ENCODE peak calls at places on chromosomes 6 and 20, in ten cellular contexts. L is pancreas, G is SK-N-SH, V is GM23248, S is psoas muscle, J is HepG2, C is IMR-90, N is A549, Q is foreskin keratinocyte, Y is lung. T is an unnamed sample.

GRCh38 chr20:51458751-51459439 is 83.6 kb downstream of the NFATC2 start:
- DNase-seq in L (no peak), G (no peak), V (no peak), S (no peak), J (no peak), C (no peak), N (no peak), Q (no peak), Y (no peak), T (peak)

GRCh38 chr20:39338977-39339376 is 376.8 kb downstream of the DHX35 start:
- DNase-seq in L (no peak), G (no peak), V (peak), S (no peak), J (no peak), C (no peak), N (no peak), Q (no peak), Y (no peak), T (no peak)

GRCh38 chr6:169991913-169992312 is 240.5 kb downstream of the ERMARD start:
- DNase-seq in L (no peak), G (no peak), V (no peak), S (no peak), J (no peak), C (no peak), N (no peak), Q (no peak), Y (no peak), T (no peak)

GRCh38 chr6:16409531-16410441 is 171.4 kb downstream of the GMPR start:
- DNase-seq in L (peak), G (peak), V (peak), S (peak), J (peak), C (peak), N (peak), Q (peak), Y (peak), T (peak)

GRCh38 chr20:17407550-17407949 is 123.6 kb downstream of the BFSP1 start:
- DNase-seq in L (no peak), G (no peak), V (no peak), S (no peak), J (no peak), C (no peak), N (no peak), Q (no peak), Y (no peak), T (no peak)

GRCh38 chr6:81204741-81205140 is 547.7 kb downstream of the TENT5A start:
- DNase-seq in L (no peak), G (no peak), V (peak), S (no peak), J (no peak), C (no peak), N (no peak), Q (no peak), Y (no peak), T (no peak)

GRCh38 chr6:35476004-35476403 is 7.8 kb downstream of the RPL10A start:
- DNase-seq in L (no peak), G (no peak), V (no peak), S (peak), J (no peak), C (no peak), N (no peak), Q (no peak), Y (no peak), T (no peak)

GRCh38 chr20:7571521-7572065 is 368.7 kb downstream of the HAO1 start:
- DNase-seq in L (no peak), G (no peak), V (peak), S (no peak), J (no peak), C (no peak), N (no peak), Q (no peak), Y (no peak), T (no peak)

GRCh38 chr6:16079354-16079753 is 49.5 kb upstream of the MYLIP start:
- DNase-seq in L (no peak), G (no peak), V (no peak), S (no peak), J (no peak), C (no peak), N (no peak), Q (no peak), Y (no peak), T (no peak)

GRCh38 chr6:143955971-143956370 is 52.1 kb downstream of the PLAGL1 start:
- DNase-seq in L (no peak), G (no peak), V (no peak), S (no peak), J (no peak), C (peak), N (no peak), Q (peak), Y (no peak), T (no peak)

GRCh38 chr20:23536601-23537000 is 31.7 kb downstream of the CST9L start:
- DNase-seq in L (no peak), G (no peak), V (no peak), S (no peak), J (no peak), C (no peak), N (no peak), Q (no peak), Y (no peak), T (no peak)

GRCh38 chr6:99887066-99887465 is 107.0 kb downstream of the MCHR2 start:
- DNase-seq in L (no peak), G (no peak), V (no peak), S (no peak), J (no peak), C (no peak), N (no peak), Q (no peak), Y (no peak), T (no peak)

GRCh38 chr20:57400262-57400701 is 9.1 kb downstream of the RBM38 start:
- DNase-seq in L (no peak), G (no peak), V (no peak), S (peak), J (no peak), C (no peak), N (no peak), Q (no peak), Y (no peak), T (peak)

GRCh38 chr6:63858691-63859090 is 223.1 kb downstream of the PHF3 start:
- DNase-seq in L (no peak), G (no peak), V (no peak), S (no peak), J (no peak), C (no peak), N (no peak), Q (no peak), Y (no peak), T (no peak)

GRCh38 chr6:133947302-133947900 is 5.6 kb upstream of the TBPL1 start:
- DNase-seq in L (peak), G (no peak), V (no peak), S (no peak), J (no peak), C (no peak), N (no peak), Q (no peak), Y (no peak), T (no peak)

GRCh38 chr6:52557389-52558265 is 19.2 kb downstream of the TRAM2 start:
- DNase-seq in L (no peak), G (no peak), V (peak), S (no peak), J (no peak), C (peak), N (no peak), Q (no peak), Y (no peak), T (no peak)

GRCh38 chr6:84553527-84553926 is 210.9 kb downstream of the TBX18 start:
- DNase-seq in L (no peak), G (no peak), V (no peak), S (no peak), J (no peak), C (no peak), N (no peak), Q (no peak), Y (no peak), T (no peak)

GRCh38 chr6:137638926-137639706 is 144.9 kb upstream of the OLIG3 start:
- DNase-seq in L (no peak), G (no peak), V (no peak), S (no peak), J (no peak), C (no peak), N (no peak), Q (no peak), Y (no peak), T (no peak)

GRCh38 chr6:17874753-17875152 is 112.7 kb downstream of the KIF13A start:
- DNase-seq in L (no peak), G (no peak), V (no peak), S (no peak), J (no peak), C (no peak), N (no peak), Q (no peak), Y (no peak), T (no peak)

GRCh38 chr6:90083891-90084290 is 189.6 kb downstream of the GJA10 start:
- DNase-seq in L (no peak), G (no peak), V (no peak), S (no peak), J (no peak), C (no peak), N (no peak), Q (no peak), Y (no peak), T (peak)

GRCh38 chr6:33826537-33826936 is 22.7 kb upstream of the MLN start:
- DNase-seq in L (no peak), G (no peak), V (no peak), S (no peak), J (no peak), C (no peak), N (no peak), Q (no peak), Y (no peak), T (no peak)

GRCh38 chr6:96522469-96523009 is 933 bp downstream of the UFL1 start:
- DNase-seq in L (no peak), G (peak), V (peak), S (no peak), J (peak), C (peak), N (peak), Q (no peak), Y (no peak), T (no peak)

GRCh38 chr20:51594206-51594998 is 51.9 kb upstream of the NFATC2 start:
- DNase-seq in L (no peak), G (no peak), V (no peak), S (no peak), J (no peak), C (no peak), N (no peak), Q (no peak), Y (no peak), T (no peak)

GRCh38 chr20:32626859-32627636 is 41.9 kb upstream of the NOL4L start:
- DNase-seq in L (peak), G (peak), V (peak), S (no peak), J (no peak), C (no peak), N (no peak), Q (no peak), Y (no peak), T (peak)

GRCh38 chr20:21303872-21304586 is 898 bp downstream of the XRN2 start:
- DNase-seq in L (no peak), G (no peak), V (peak), S (no peak), J (no peak), C (peak), N (no peak), Q (no peak), Y (no peak), T (no peak)

GRCh38 chr20:35604444-35604750 is 11.2 kb upstream of the SPAG4 start:
- DNase-seq in L (no peak), G (peak), V (peak), S (peak), J (peak), C (no peak), N (no peak), Q (no peak), Y (no peak), T (peak)

GRCh38 chr6:151082079-151082478 is 157.7 kb upstream of the AKAP12 start:
- DNase-seq in L (no peak), G (no peak), V (no peak), S (no peak), J (peak), C (no peak), N (peak), Q (peak), Y (no peak), T (no peak)

GRCh38 chr6:138371720-138372119 is 6.0 kb upstream of the SMIM28 start:
- DNase-seq in L (no peak), G (no peak), V (no peak), S (no peak), J (no peak), C (no peak), N (peak), Q (no peak), Y (no peak), T (no peak)

GRCh38 chr6:79864001-79864400 is 83.4 kb downstream of the ELOVL4 start:
- DNase-seq in L (no peak), G (no peak), V (no peak), S (no peak), J (no peak), C (no peak), N (no peak), Q (no peak), Y (no peak), T (no peak)

GRCh38 chr6:25641377-25641776 is 10.6 kb upstream of the SCGN start:
- DNase-seq in L (no peak), G (no peak), V (no peak), S (no peak), J (no peak), C (no peak), N (no peak), Q (no peak), Y (no peak), T (no peak)
- H3K27ac ChIP-seq in L (peak), G (no peak), V (no peak), S (no peak), J (peak), C (no peak), N (peak), Q (no peak), Y (no peak), T (no peak)

DNA sequence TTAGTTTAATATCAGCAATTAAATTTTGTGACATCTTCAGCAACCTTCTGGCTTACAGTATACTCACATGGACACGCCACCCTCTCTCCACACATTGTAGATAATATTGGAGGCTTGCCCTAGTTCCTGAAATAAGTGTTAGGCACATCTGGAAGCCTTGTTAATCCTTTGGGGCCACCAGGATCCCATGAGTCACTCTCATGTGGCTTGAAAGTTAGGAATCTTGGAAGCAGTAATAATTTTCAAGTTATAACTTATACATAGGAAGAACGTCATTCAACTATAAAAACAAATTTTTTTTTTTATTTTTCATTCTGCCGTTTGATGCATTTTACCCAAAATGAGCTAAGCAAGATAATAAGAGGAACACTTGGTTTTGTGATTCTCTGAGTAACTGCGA is 20.5 kb downstream of the LAMA4 start:
- DNase-seq in L (no peak), G (no peak), V (peak), S (no peak), J (no peak), C (peak), N (no peak), Q (peak), Y (no peak), T (no peak)
- H3K27ac ChIP-seq in L (no peak), G (peak), V (peak), S (peak), J (no peak), C (peak), N (no peak), Q (no peak), Y (no peak), T (no peak)

DNA sequence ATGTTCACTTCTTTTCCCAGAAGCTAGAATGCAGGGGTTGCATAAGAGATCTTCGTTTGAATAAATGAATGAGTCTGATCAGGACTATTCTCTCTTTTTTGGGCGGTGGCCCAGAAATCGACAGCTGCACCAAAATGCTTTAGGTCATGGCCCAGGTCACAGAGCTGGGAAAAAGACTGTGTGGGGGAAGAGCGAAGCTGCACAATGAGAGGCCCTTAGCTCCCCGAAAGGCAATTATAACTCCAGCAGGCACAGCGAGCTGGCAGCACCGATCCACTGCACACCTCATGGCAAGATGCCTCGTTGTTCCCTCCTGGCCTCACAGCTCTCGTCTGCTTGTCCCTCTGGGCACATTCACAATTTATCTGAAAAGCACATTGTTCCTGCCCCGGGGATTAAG is 69.2 kb downstream of the NRN1 start:
- DNase-seq in L (no peak), G (no peak), V (no peak), S (no peak), J (no peak), C (no peak), N (no peak), Q (no peak), Y (no peak), T (no peak)
- H3K27ac ChIP-seq in L (no peak), G (no peak), V (no peak), S (no peak), J (no peak), C (no peak), N (no peak), Q (no peak), Y (no peak), T (no peak)

DNA sequence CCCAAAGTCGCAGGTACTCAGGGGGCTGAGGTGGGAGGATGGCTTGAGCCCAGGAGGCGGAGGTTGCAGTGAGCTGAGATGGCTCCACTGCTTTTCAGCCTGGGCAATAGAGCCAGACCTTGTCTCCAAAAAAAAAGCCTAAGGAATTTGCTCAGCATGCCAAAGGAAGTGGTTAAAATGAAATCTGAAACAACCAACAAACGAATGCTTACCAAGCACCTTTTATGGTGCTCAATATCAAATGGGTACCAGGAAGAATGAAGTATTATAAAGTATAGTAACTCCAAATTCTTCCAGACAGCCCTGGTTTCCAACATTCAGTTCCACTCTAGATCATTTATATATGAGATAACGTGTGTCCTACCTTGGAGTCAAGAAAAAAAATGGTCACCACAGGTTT is 14.0 kb downstream of the GMDS start:
- DNase-seq in L (no peak), G (no peak), V (no peak), S (no peak), J (no peak), C (peak), N (no peak), Q (peak), Y (no peak), T (no peak)
- H3K27ac ChIP-seq in L (no peak), G (no peak), V (no peak), S (no peak), J (peak), C (no peak), N (no peak), Q (no peak), Y (no peak), T (no peak)

GRCh38 chr6:48765352-48765961 is 654.5 kb upstream of the PTCHD4 start:
- DNase-seq in L (peak), G (peak), V (peak), S (no peak), J (peak), C (peak), N (peak), Q (peak), Y (peak), T (no peak)
- H3K27ac ChIP-seq in L (no peak), G (no peak), V (no peak), S (no peak), J (no peak), C (no peak), N (peak), Q (peak), Y (no peak), T (no peak)

T was measured in spleen.